ENCODE peak calls at places on chromosomes 11 and 22, in four cellular contexts. K, Q, D and Y are unnamed samples.

GRCh38 chr11:120121914-120122473 is 15.9 kb downstream of the TRIM29 start:
- DNase-seq in K (no peak), Q (no peak), D (no peak), Y (peak; percentile 70)

GRCh38 chr22:42560381-42560780 is 6.6 kb downstream of the SERHL2 start:
- DNase-seq in Q (no peak), K (no peak), D (no peak), Y (no peak)

GRCh38 chr11:117911694-117912093 is 17.5 kb downstream of the TMPRSS13 start:
- DNase-seq in K (no peak), D (no peak), Q (no peak), Y (no peak)

GRCh38 chr11:72681226-72682153 is 7.3 kb upstream of the PDE2A start:
- DNase-seq in Q (no peak), D (no peak), K (no peak), Y (no peak)

GRCh38 chr11:109939176-109939810 is 153.9 kb upstream of the ZC3H12C start:
- DNase-seq in Q (no peak), K (no peak), D (peak; percentile 50), Y (no peak)

GRCh38 chr11:1116666-1117390 is 40.9 kb upstream of the MUC5AC start:
- DNase-seq in D (no peak), Q (no peak), K (no peak), Y (no peak)

GRCh38 chr11:111427471-111427912 is 48.4 kb upstream of the POU2AF1 start:
- DNase-seq in Q (no peak), D (no peak), K (no peak), Y (no peak)

GRCh38 chr11:123576082-123576481 is 78.3 kb downstream of the SCN3B start:
- DNase-seq in K (no peak), D (no peak), Q (no peak), Y (no peak)

GRCh38 chr11:45661417-45662055 is 3.9 kb downstream of the CHST1 start:
- DNase-seq in D (no peak), Q (no peak), K (no peak), Y (no peak)

GRCh38 chr22:26579331-26579886 is 10.5 kb downstream of the TPST2 start:
- DNase-seq in K (peak; percentile 27), Q (no peak), D (no peak), Y (no peak)

GRCh38 chr22:18113680-18114394 is 3.2 kb downstream of the TUBA8 start:
- DNase-seq in D (no peak), K (no peak), Q (no peak), Y (no peak)

GRCh38 chr11:1310315-1310687 is 869 bp upstream of the TOLLIP start:
- DNase-seq in Q (no peak), D (no peak), K (no peak), Y (no peak)

GRCh38 chr11:66017354-66017753 is 5.5 kb downstream of the CST6 start:
- DNase-seq in D (no peak), Q (no peak), K (no peak), Y (no peak)

GRCh38 chr22:45290410-45290936 is 5.7 kb downstream of the UPK3A start:
- DNase-seq in K (no peak), Q (no peak), D (no peak), Y (no peak)

GRCh38 chr11:65471410-65471762 is 27.5 kb upstream of the MALAT1 start:
- DNase-seq in D (peak; percentile 84), Q (no peak), K (no peak), Y (peak; percentile 75)

GRCh38 chr11:110366234-110366633 is 63.5 kb upstream of the FDX1 start:
- DNase-seq in Q (no peak), D (peak; percentile 44), K (no peak), Y (peak; percentile 56)

GRCh38 chr11:117997436-117998200 is 11.4 kb downstream of the IL10RA start:
- DNase-seq in D (no peak), Q (no peak), K (no peak), Y (no peak)

GRCh38 chr22:39528681-39529486 is 3.7 kb downstream of the RPS19BP1 start:
- DNase-seq in Q (peak; percentile 60), D (peak; percentile 92), K (peak; percentile 83), Y (peak; percentile 95)

GRCh38 chr11:1055990-1056771 is 18.5 kb upstream of the MUC2 start:
- DNase-seq in Q (no peak), K (no peak), D (no peak), Y (no peak)

GRCh38 chr11:74019860-74020259 is 11.0 kb upstream of the UCP3 start:
- DNase-seq in Q (no peak), K (no peak), D (no peak), Y (peak; percentile 73)

GRCh38 chr11:2317354-2318050 is 15.7 kb downstream of the TSPAN32 start:
- DNase-seq in K (no peak), Q (no peak), D (no peak), Y (no peak)

GRCh38 chr11:70240337-70240736 is 30.2 kb upstream of the PPFIA1 start:
- DNase-seq in Q (no peak), D (no peak), K (no peak), Y (no peak)

GRCh38 chr11:70581991-70582885 is 183.9 kb downstream of the CTTN start:
- DNase-seq in Q (no peak), D (no peak), K (no peak), Y (no peak)

GRCh38 chr11:64039012-64039665 is 3.4 kb downstream of the FLRT1 start:
- DNase-seq in K (no peak), D (no peak), Q (no peak), Y (no peak)

GRCh38 chr11:64038500-64038899 is 2.8 kb downstream of the FLRT1 start:
- DNase-seq in Q (no peak), D (no peak), K (no peak), Y (no peak)

GRCh38 chr11:64041846-64042245 is 6.1 kb downstream of the FLRT1 start:
- DNase-seq in Q (no peak), D (no peak), K (no peak), Y (no peak)

GRCh38 chr11:64042301-64042700 is 6.6 kb downstream of the FLRT1 start:
- DNase-seq in Q (no peak), K (no peak), D (no peak), Y (no peak)

DNA sequence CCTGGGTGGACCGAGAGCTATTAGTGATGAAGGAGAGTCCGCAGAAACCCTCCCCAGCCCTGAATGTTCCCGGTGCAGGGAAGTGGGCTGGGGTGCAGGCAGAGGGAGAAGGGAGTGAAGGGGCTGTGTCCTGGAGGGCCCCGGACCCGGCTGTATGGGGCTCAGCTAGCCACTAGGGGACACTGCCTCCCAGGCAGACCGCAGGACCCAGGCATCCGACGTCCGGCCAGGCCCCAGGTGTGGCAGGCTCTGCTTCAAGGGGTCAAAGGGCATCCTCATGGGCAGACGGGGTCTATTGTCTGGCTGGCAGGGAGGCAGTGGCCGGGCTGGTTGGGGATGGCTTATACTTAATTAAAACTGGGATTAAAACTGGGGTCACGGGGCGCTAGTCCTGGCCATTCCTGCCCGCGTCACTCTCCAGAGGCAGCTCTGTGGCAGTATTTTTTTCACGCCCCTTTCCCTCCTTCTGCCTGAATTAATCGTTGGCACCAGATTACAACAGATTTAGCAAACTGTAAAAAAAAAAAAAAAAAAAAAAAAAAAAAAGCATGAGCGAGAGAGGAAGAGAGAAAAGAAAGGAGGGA is 5.0 kb downstream of the FLRT1 start:
- DNase-seq in Q (no peak), K (no peak), D (no peak), Y (no peak)
- H3K27me3 ChIP-seq in Q (peaks cover 27% of the 10 kb centered on the region), K (peaks cover 15% of the 10 kb centered on the region), D (no peaks in the 10 kb centered on the region), Y (peaks cover 9% of the 10 kb centered on the region)

GRCh38 chr11:114157476-114158050 is 98.1 kb downstream of the ZBTB16 start:
- DNase-seq in K (no peak), D (no peak), Q (no peak), Y (no peak)
- H3K4me1 ChIP-seq in K (peaks cover 24% of the 10 kb centered on the region), D (peaks cover 50% of the 10 kb centered on the region), Q (peaks cover 86% of the 10 kb centered on the region), Y (peaks cover 37% of the 10 kb centered on the region)

GRCh38 chr22:20875296-20875695 is 16.5 kb downstream of the SNAP29 start:
- DNase-seq in Q (no peak), D (no peak), K (no peak), Y (no peak)
- H3K36me3 ChIP-seq in Q (peaks cover 9% of the 10 kb centered on the region), D (no peaks in the 10 kb centered on the region), K (peaks cover 14% of the 10 kb centered on the region), Y (no peaks in the 10 kb centered on the region)

GRCh38 chr11:44306469-44307244 is 3.3 kb downstream of the ALX4 start:
- DNase-seq in Q (no peak), D (no peak), K (no peak), Y (no peak)
- H3K27me3 ChIP-seq in Q (peaks cover 100% of the 10 kb centered on the region), D (no peaks in the 10 kb centered on the region), K (peaks cover 74% of the 10 kb centered on the region), Y (peaks cover 11% of the 10 kb centered on the region)

GRCh38 chr11:12285106-12285505 is 92.3 kb upstream of the PARVA start:
- DNase-seq in K (no peak), D (no peak), Q (no peak), Y (no peak)
- H3K4me1 ChIP-seq in K (peaks cover 2% of the 10 kb centered on the region), D (no peaks in the 10 kb centered on the region), Q (peaks cover 18% of the 10 kb centered on the region), Y (no peaks in the 10 kb centered on the region)